ENCODE peak calls at places on chromosomes 13 and 19, in eight cellular contexts. One of them, this sample, is unnamed.

GRCh38 chr19:12346896-12347295 is 13.5 kb upstream of the ZNF563 start:
- DNase-seq in CD4-positive, CD25-positive, alpha-beta regulatory T cell: peak; percentile 35
- DNase-seq in AG04450: no peak
- DNase-seq in fibroblast of lung: no peak
- DNase-seq in ascending aorta: no peak
- DNase-seq in lung: no peak
- DNase-seq in RWPE1: no peak
- DNase-seq in suprapubic skin: no peak
- DNase-seq in this sample: no peak

GRCh38 chr13:100434010-100434763 is 154.4 kb downstream of the GGACT start:
- DNase-seq in AG04450: no peak
- DNase-seq in ascending aorta: no peak
- DNase-seq in fibroblast of lung: peak; percentile 73
- DNase-seq in suprapubic skin: no peak
- DNase-seq in RWPE1: peak; percentile 16
- DNase-seq in CD4-positive, CD25-positive, alpha-beta regulatory T cell: no peak
- DNase-seq in lung: no peak
- DNase-seq in this sample: no peak

GRCh38 chr13:73090116-73090811 is 31.5 kb downstream of the KLF5 start:
- DNase-seq in AG04450: peak; percentile 48
- DNase-seq in suprapubic skin: no peak
- DNase-seq in RWPE1: peak; percentile 92
- DNase-seq in CD4-positive, CD25-positive, alpha-beta regulatory T cell: no peak
- DNase-seq in ascending aorta: no peak
- DNase-seq in fibroblast of lung: peak; percentile 95
- DNase-seq in lung: peak; percentile 43
- DNase-seq in this sample: no peak

GRCh38 chr19:35351441-35352176 is 3.9 kb downstream of the FFAR1 start:
- DNase-seq in AG04450: no peak
- DNase-seq in lung: no peak
- DNase-seq in RWPE1: no peak
- DNase-seq in fibroblast of lung: no peak
- DNase-seq in suprapubic skin: no peak
- DNase-seq in CD4-positive, CD25-positive, alpha-beta regulatory T cell: no peak
- DNase-seq in ascending aorta: no peak
- DNase-seq in this sample: no peak

GRCh38 chr13:59906413-59907027 is 257.2 kb downstream of the DIAPH3 start:
- DNase-seq in CD4-positive, CD25-positive, alpha-beta regulatory T cell: peak; percentile 9
- DNase-seq in fibroblast of lung: peak; percentile 26
- DNase-seq in AG04450: peak; percentile 8
- DNase-seq in lung: no peak
- DNase-seq in ascending aorta: no peak
- DNase-seq in suprapubic skin: no peak
- DNase-seq in RWPE1: peak; percentile 6
- DNase-seq in this sample: no peak

GRCh38 chr19:31307270-31307669 is 42.0 kb downstream of the TSHZ3 start:
- DNase-seq in suprapubic skin: peak; percentile 55
- DNase-seq in CD4-positive, CD25-positive, alpha-beta regulatory T cell: no peak
- DNase-seq in RWPE1: no peak
- DNase-seq in ascending aorta: peak; percentile 41
- DNase-seq in lung: no peak
- DNase-seq in fibroblast of lung: no peak
- DNase-seq in AG04450: no peak
- DNase-seq in this sample: no peak

GRCh38 chr13:108214511-108215383 is 589 bp downstream of the LIG4 start:
- DNase-seq in lung: no peak
- DNase-seq in CD4-positive, CD25-positive, alpha-beta regulatory T cell: no peak
- DNase-seq in AG04450: no peak
- DNase-seq in ascending aorta: no peak
- DNase-seq in RWPE1: peak; percentile 13
- DNase-seq in suprapubic skin: peak; percentile 77
- DNase-seq in fibroblast of lung: no peak
- DNase-seq in this sample: peak; percentile 43

GRCh38 chr13:76991432-76991795 is 467 bp upstream of the CLN5 start:
- DNase-seq in AG04450: no peak
- DNase-seq in fibroblast of lung: peak; percentile 8
- DNase-seq in lung: peak; percentile 44
- DNase-seq in RWPE1: no peak
- DNase-seq in suprapubic skin: no peak
- DNase-seq in CD4-positive, CD25-positive, alpha-beta regulatory T cell: peak; percentile 86
- DNase-seq in ascending aorta: no peak
- DNase-seq in this sample: no peak

GRCh38 chr13:76890036-76890435 is 3.8 kb upstream of the KCTD12 start:
- DNase-seq in fibroblast of lung: peak; percentile 31
- DNase-seq in AG04450: no peak
- DNase-seq in RWPE1: peak; percentile 82
- DNase-seq in suprapubic skin: no peak
- DNase-seq in CD4-positive, CD25-positive, alpha-beta regulatory T cell: no peak
- DNase-seq in ascending aorta: no peak
- DNase-seq in lung: no peak
- DNase-seq in this sample: no peak

GRCh38 chr13:52809310-52809769 is 39.1 kb downstream of the PCDH8 start:
- DNase-seq in CD4-positive, CD25-positive, alpha-beta regulatory T cell: peak; percentile 22
- DNase-seq in AG04450: no peak
- DNase-seq in lung: peak; percentile 51
- DNase-seq in suprapubic skin: no peak
- DNase-seq in ascending aorta: no peak
- DNase-seq in fibroblast of lung: peak; percentile 40
- DNase-seq in RWPE1: peak; percentile 79
- DNase-seq in this sample: peak; percentile 75

GRCh38 chr13:40316301-40316700 is 350.1 kb downstream of the FOXO1 start:
- DNase-seq in CD4-positive, CD25-positive, alpha-beta regulatory T cell: no peak
- DNase-seq in AG04450: no peak
- DNase-seq in suprapubic skin: no peak
- DNase-seq in lung: no peak
- DNase-seq in fibroblast of lung: no peak
- DNase-seq in ascending aorta: no peak
- DNase-seq in RWPE1: no peak
- DNase-seq in this sample: no peak

GRCh38 chr19:2047449-2048103 is 3.5 kb downstream of the MKNK2 start:
- DNase-seq in lung: no peak
- DNase-seq in fibroblast of lung: no peak
- DNase-seq in AG04450: no peak
- DNase-seq in suprapubic skin: peak; percentile 81
- DNase-seq in RWPE1: no peak
- DNase-seq in ascending aorta: no peak
- DNase-seq in CD4-positive, CD25-positive, alpha-beta regulatory T cell: no peak
- DNase-seq in this sample: no peak
- H3K27ac ChIP-seq in lung: peak overlapping the region; percentile 96
- H3K27ac ChIP-seq in fibroblast of lung: no peak overlapping the region
- H3K27ac ChIP-seq in AG04450: no peak overlapping the region
- H3K27ac ChIP-seq in suprapubic skin: peak overlapping the region; percentile 93
- H3K27ac ChIP-seq in RWPE1: peak overlapping the region; percentile 100
- H3K27ac ChIP-seq in ascending aorta: peak overlapping the region; percentile 92
- H3K27ac ChIP-seq in CD4-positive, CD25-positive, alpha-beta regulatory T cell: peak overlapping the region; percentile 78
- H3K27ac ChIP-seq in this sample: peak overlapping the region; percentile 97

GRCh38 chr13:43786472-43786765 is 353 bp downstream of the ENOX1 start:
- DNase-seq in CD4-positive, CD25-positive, alpha-beta regulatory T cell: no peak
- DNase-seq in suprapubic skin: peak; percentile 79
- DNase-seq in ascending aorta: no peak
- DNase-seq in fibroblast of lung: no peak
- DNase-seq in AG04450: no peak
- DNase-seq in lung: no peak
- DNase-seq in RWPE1: no peak
- DNase-seq in this sample: no peak
- H3K27ac ChIP-seq in CD4-positive, CD25-positive, alpha-beta regulatory T cell: no peak overlapping the region
- H3K27ac ChIP-seq in suprapubic skin: peak overlapping the region; percentile 29
- H3K27ac ChIP-seq in ascending aorta: no peak overlapping the region
- H3K27ac ChIP-seq in fibroblast of lung: no peak overlapping the region
- H3K27ac ChIP-seq in AG04450: no peak overlapping the region
- H3K27ac ChIP-seq in lung: peak overlapping the region; percentile 65
- H3K27ac ChIP-seq in RWPE1: no peak overlapping the region
- H3K27ac ChIP-seq in this sample: peak overlapping the region; percentile 91

DNA sequence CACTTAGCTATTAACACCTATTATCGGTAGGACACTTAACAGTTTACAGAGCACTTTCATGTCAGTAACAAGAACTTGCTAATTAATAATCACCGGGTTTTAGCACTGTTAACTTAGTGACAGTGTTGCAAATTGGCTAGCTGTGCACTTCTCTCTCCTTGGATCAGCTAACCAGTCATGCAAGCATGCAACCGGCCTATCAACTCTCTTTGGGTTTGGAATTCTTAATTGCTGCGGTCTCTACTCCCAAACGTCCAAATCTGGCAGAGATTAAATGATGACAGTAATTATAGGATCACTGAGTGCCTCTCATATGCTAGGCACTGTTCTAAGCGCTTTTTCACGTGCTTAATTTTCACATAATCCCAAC is 1.2 kb downstream of the EPS15L1 start:
- DNase-seq in RWPE1: no peak
- DNase-seq in CD4-positive, CD25-positive, alpha-beta regulatory T cell: no peak
- DNase-seq in fibroblast of lung: peak; percentile 24
- DNase-seq in AG04450: no peak
- DNase-seq in lung: no peak
- DNase-seq in suprapubic skin: no peak
- DNase-seq in ascending aorta: no peak
- DNase-seq in this sample: no peak
- H3K27ac ChIP-seq in RWPE1: no peak overlapping the region
- H3K27ac ChIP-seq in CD4-positive, CD25-positive, alpha-beta regulatory T cell: no peak overlapping the region
- H3K27ac ChIP-seq in fibroblast of lung: peak overlapping the region; percentile 4
- H3K27ac ChIP-seq in AG04450: no peak overlapping the region
- H3K27ac ChIP-seq in lung: peak overlapping the region; percentile 52
- H3K27ac ChIP-seq in suprapubic skin: peak overlapping the region; percentile 92
- H3K27ac ChIP-seq in ascending aorta: no peak overlapping the region
- H3K27ac ChIP-seq in this sample: peak overlapping the region; percentile 86

GRCh38 chr19:10661946-10662345 is 7.8 kb downstream of the ILF3 start:
- DNase-seq in ascending aorta: no peak
- DNase-seq in fibroblast of lung: no peak
- DNase-seq in RWPE1: no peak
- DNase-seq in CD4-positive, CD25-positive, alpha-beta regulatory T cell: no peak
- DNase-seq in AG04450: no peak
- DNase-seq in lung: no peak
- DNase-seq in suprapubic skin: no peak
- DNase-seq in this sample: no peak
- H3K27ac ChIP-seq in ascending aorta: no peak overlapping the region
- H3K27ac ChIP-seq in fibroblast of lung: no peak overlapping the region
- H3K27ac ChIP-seq in RWPE1: no peak overlapping the region
- H3K27ac ChIP-seq in CD4-positive, CD25-positive, alpha-beta regulatory T cell: no peak overlapping the region
- H3K27ac ChIP-seq in AG04450: no peak overlapping the region
- H3K27ac ChIP-seq in lung: no peak overlapping the region
- H3K27ac ChIP-seq in suprapubic skin: no peak overlapping the region
- H3K27ac ChIP-seq in this sample: no peak overlapping the region

GRCh38 chr13:46176756-46177155 is 5.2 kb downstream of the LCP1 start:
- DNase-seq in CD4-positive, CD25-positive, alpha-beta regulatory T cell: no peak
- DNase-seq in suprapubic skin: no peak
- DNase-seq in AG04450: no peak
- DNase-seq in fibroblast of lung: no peak
- DNase-seq in RWPE1: no peak
- DNase-seq in lung: no peak
- DNase-seq in ascending aorta: no peak
- DNase-seq in this sample: no peak

GRCh38 chr13:46180393-46180792 is 1.6 kb downstream of the LCP1 start:
- DNase-seq in lung: no peak
- DNase-seq in RWPE1: no peak
- DNase-seq in suprapubic skin: no peak
- DNase-seq in CD4-positive, CD25-positive, alpha-beta regulatory T cell: no peak
- DNase-seq in fibroblast of lung: no peak
- DNase-seq in ascending aorta: no peak
- DNase-seq in AG04450: no peak
- DNase-seq in this sample: no peak

GRCh38 chr13:46178143-46178542 is 3.8 kb downstream of the LCP1 start:
- DNase-seq in AG04450: no peak
- DNase-seq in fibroblast of lung: no peak
- DNase-seq in RWPE1: no peak
- DNase-seq in CD4-positive, CD25-positive, alpha-beta regulatory T cell: no peak
- DNase-seq in suprapubic skin: no peak
- DNase-seq in ascending aorta: no peak
- DNase-seq in lung: no peak
- DNase-seq in this sample: no peak

GRCh38 chr13:46179576-46180368 is 2.2 kb downstream of the LCP1 start:
- DNase-seq in CD4-positive, CD25-positive, alpha-beta regulatory T cell: peak; percentile 79
- DNase-seq in RWPE1: no peak
- DNase-seq in AG04450: no peak
- DNase-seq in suprapubic skin: no peak
- DNase-seq in fibroblast of lung: no peak
- DNase-seq in lung: peak; percentile 56
- DNase-seq in ascending aorta: no peak
- DNase-seq in this sample: no peak

DNA sequence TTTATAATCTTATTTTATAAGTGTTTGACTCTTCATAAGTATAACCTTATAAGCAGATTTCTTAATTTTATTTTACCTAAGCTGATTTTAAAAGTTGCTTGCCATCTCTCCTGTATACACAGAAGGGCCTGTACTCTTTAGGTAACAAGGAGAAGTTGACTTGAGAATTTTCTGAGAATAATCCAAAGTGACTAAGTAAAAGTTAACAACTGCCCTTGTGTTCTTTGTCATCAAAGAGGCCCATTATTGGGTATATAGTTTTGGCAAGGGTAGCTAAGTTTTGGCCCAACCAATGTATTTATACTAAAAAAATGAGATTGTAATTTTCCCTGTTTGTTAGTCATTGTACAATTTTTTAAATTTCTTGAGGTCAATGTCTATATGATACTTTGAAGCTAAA is 3.2 kb downstream of the LCP1 start:
- DNase-seq in fibroblast of lung: no peak
- DNase-seq in AG04450: no peak
- DNase-seq in suprapubic skin: no peak
- DNase-seq in RWPE1: no peak
- DNase-seq in CD4-positive, CD25-positive, alpha-beta regulatory T cell: no peak
- DNase-seq in ascending aorta: no peak
- DNase-seq in lung: no peak
- DNase-seq in this sample: no peak
- H3K27ac ChIP-seq in fibroblast of lung: no peak overlapping the region
- H3K27ac ChIP-seq in AG04450: no peak overlapping the region
- H3K27ac ChIP-seq in suprapubic skin: no peak overlapping the region
- H3K27ac ChIP-seq in RWPE1: no peak overlapping the region
- H3K27ac ChIP-seq in CD4-positive, CD25-positive, alpha-beta regulatory T cell: peak overlapping the region; percentile 94
- H3K27ac ChIP-seq in ascending aorta: no peak overlapping the region
- H3K27ac ChIP-seq in lung: no peak overlapping the region
- H3K27ac ChIP-seq in this sample: no peak overlapping the region

This sample was measured in dorsolateral prefrontal cortex.